ENCODE peak calls at places on chromosomes 7 and 10, in nine cellular contexts. Q is CD8-positive, alpha-beta memory T cell; I is SK-N-SH; W is A673; D is spleen; O is cardiac muscle cell; E is aorta; H is IMR-90; V is right lobe of liver. Z is an unnamed sample.

GRCh38 chr10:122303271-122304053 is 32.4 kb downstream of the BTBD16 start:
- DNase-seq in W (no peak), H (no peak), O (no peak), Q (no peak), I (no peak), E (no peak), V (no peak), D (no peak), Z (no peak)

GRCh38 chr7:137081694-137082093 is 213.2 kb downstream of the CHRM2 start:
- DNase-seq in H (peak; percentile 98), I (peak; percentile 75), O (peak; percentile 97), D (no peak), Q (no peak), E (no peak), W (peak; percentile 4), V (peak; percentile 27), Z (peak; percentile 9)

GRCh38 chr7:33757563-33758165 is 147.7 kb upstream of the BMPER start:
- DNase-seq in Q (no peak), H (peak; percentile 47), W (peak; percentile 68), V (no peak), D (no peak), E (no peak), O (peak; percentile 74), I (peak; percentile 45), Z (no peak)

GRCh38 chr7:17234398-17235021 is 63.9 kb upstream of the AHR start:
- DNase-seq in D (no peak), I (no peak), H (peak; percentile 95), O (peak; percentile 95), Q (peak; percentile 62), V (no peak), W (peak; percentile 71), E (no peak), Z (no peak)

GRCh38 chr7:127976056-127976455 is 55.2 kb downstream of the LRRC4 start:
- DNase-seq in W (peak; percentile 51), I (no peak), Q (no peak), H (no peak), E (no peak), O (peak; percentile 39), V (no peak), D (no peak), Z (no peak)

GRCh38 chr7:151025924-151026671 is 1.8 kb upstream of the ATG9B start:
- DNase-seq in H (peak; percentile 52), D (no peak), I (no peak), E (no peak), V (no peak), Q (no peak), O (no peak), W (no peak), Z (no peak)

GRCh38 chr10:3468919-3469638 is 296.5 kb upstream of the PITRM1 start:
- DNase-seq in D (no peak), H (peak; percentile 96), V (no peak), Q (no peak), E (peak; percentile 78), W (peak; percentile 71), I (no peak), O (peak; percentile 94), Z (peak; percentile 72)

GRCh38 chr7:70698219-70698832 is 433.6 kb upstream of the GALNT17 start:
- DNase-seq in W (peak; percentile 69), I (peak; percentile 80), Q (peak; percentile 22), H (peak; percentile 73), V (no peak), D (no peak), O (peak; percentile 76), E (no peak), Z (peak; percentile 82)

GRCh38 chr7:149714081-149714909 is 59.1 kb downstream of the ZNF467 start:
- DNase-seq in H (peak; percentile 82), W (peak; percentile 93), D (peak; percentile 98), Q (peak; percentile 91), O (peak; percentile 93), E (peak; percentile 97), I (peak; percentile 100), V (peak; percentile 92), Z (peak; percentile 94)

GRCh38 chr7:158664406-158664805 is 40.2 kb downstream of the NCAPG2 start:
- DNase-seq in W (no peak), O (no peak), Q (no peak), H (no peak), I (no peak), D (no peak), V (no peak), E (no peak), Z (no peak)

GRCh38 chr10:131857156-131858117 is 43.4 kb upstream of the PPP2R2D start:
- DNase-seq in W (no peak), D (peak; percentile 54), H (no peak), I (peak; percentile 9), E (peak; percentile 67), Q (no peak), O (no peak), V (no peak), Z (no peak)

GRCh38 chr7:151206914-151207313 is 3.4 kb downstream of the H2BK1 start:
- DNase-seq in O (no peak), E (no peak), W (no peak), H (no peak), I (no peak), V (no peak), D (peak; percentile 4), Q (peak; percentile 33), Z (no peak)

GRCh38 chr7:97005764-97006145 is 402 bp downstream of the DLX6 start:
- DNase-seq in W (no peak), E (no peak), O (no peak), I (peak; percentile 84), Q (no peak), H (no peak), V (no peak), D (no peak), Z (no peak)

GRCh38 chr7:5492249-5493020 is 68.8 kb upstream of the TNRC18 start:
- DNase-seq in V (no peak), H (no peak), Q (no peak), O (no peak), D (no peak), E (no peak), W (peak; percentile 46), I (peak; percentile 41), Z (no peak)

GRCh38 chr7:27689045-27689877 is 26.6 kb upstream of the HIBADH start:
- DNase-seq in H (peak; percentile 31), W (peak; percentile 9), V (no peak), D (no peak), Q (no peak), I (peak; percentile 42), O (peak; percentile 68), E (no peak), Z (no peak)

GRCh38 chr10:123847686-123848432 is 43.7 kb downstream of the CPXM2 start:
- DNase-seq in O (peak; percentile 26), I (peak; percentile 54), D (no peak), W (no peak), V (no peak), E (no peak), Q (no peak), H (no peak), Z (no peak)

GRCh38 chr10:97090644-97091043 is 95.1 kb downstream of the SLIT1 start:
- DNase-seq in W (no peak), I (no peak), H (no peak), O (no peak), V (no peak), Q (no peak), D (no peak), E (no peak), Z (no peak)
- H3K27me3 ChIP-seq in W (peaks cover 67% of the 10 kb centered on the region), I (peaks cover 48% of the 10 kb centered on the region), H (peaks cover 58% of the 10 kb centered on the region), O (no peaks in the 10 kb centered on the region), V (no peaks in the 10 kb centered on the region), Q (peaks cover 10% of the 10 kb centered on the region), D (peaks cover 4% of the 10 kb centered on the region), E (no peaks in the 10 kb centered on the region), Z (no peaks in the 10 kb centered on the region)

GRCh38 chr10:6576326-6576725 is 3.8 kb downstream of the PRKCQ start:
- DNase-seq in Q (no peak), W (no peak), I (no peak), O (no peak), E (no peak), V (no peak), D (no peak), H (no peak), Z (no peak)
- H3K4me1 ChIP-seq in Q (peaks cover 61% of the 10 kb centered on the region), W (peaks cover 5% of the 10 kb centered on the region), I (no peaks in the 10 kb centered on the region), O (no peaks in the 10 kb centered on the region), E (no peaks in the 10 kb centered on the region), V (no peaks in the 10 kb centered on the region), D (peaks cover 88% of the 10 kb centered on the region), H (peaks cover 2% of the 10 kb centered on the region), Z (no peaks in the 10 kb centered on the region)

GRCh38 chr10:100742067-100742771 is 3.2 kb upstream of the PAX2 start:
- DNase-seq in I (peak; percentile 65), W (no peak), Q (no peak), H (no peak), V (no peak), D (no peak), E (no peak), O (no peak), Z (no peak)
- H3K27me3 ChIP-seq in I (peaks cover 98% of the 10 kb centered on the region), W (peaks cover 100% of the 10 kb centered on the region), Q (peaks cover 64% of the 10 kb centered on the region), H (peaks cover 96% of the 10 kb centered on the region), V (peaks cover 54% of the 10 kb centered on the region), D (peaks cover 99% of the 10 kb centered on the region), E (no peaks in the 10 kb centered on the region), O (peaks cover 100% of the 10 kb centered on the region), Z (peaks cover 69% of the 10 kb centered on the region)

GRCh38 chr10:93030409-93030808 is 30.2 kb upstream of the CYP26C1 start:
- DNase-seq in I (no peak), V (no peak), E (no peak), H (peak; percentile 82), O (peak; percentile 78), Q (no peak), D (no peak), W (peak; percentile 35), Z (peak; percentile 12)
- H3K4me1 ChIP-seq in I (peaks cover 34% of the 10 kb centered on the region), V (peaks cover 6% of the 10 kb centered on the region), E (peaks cover 9% of the 10 kb centered on the region), H (peaks cover 12% of the 10 kb centered on the region), O (peaks cover 35% of the 10 kb centered on the region), Q (no peaks in the 10 kb centered on the region), D (no peaks in the 10 kb centered on the region), W (no peaks in the 10 kb centered on the region), Z (no peaks in the 10 kb centered on the region)

DNA sequence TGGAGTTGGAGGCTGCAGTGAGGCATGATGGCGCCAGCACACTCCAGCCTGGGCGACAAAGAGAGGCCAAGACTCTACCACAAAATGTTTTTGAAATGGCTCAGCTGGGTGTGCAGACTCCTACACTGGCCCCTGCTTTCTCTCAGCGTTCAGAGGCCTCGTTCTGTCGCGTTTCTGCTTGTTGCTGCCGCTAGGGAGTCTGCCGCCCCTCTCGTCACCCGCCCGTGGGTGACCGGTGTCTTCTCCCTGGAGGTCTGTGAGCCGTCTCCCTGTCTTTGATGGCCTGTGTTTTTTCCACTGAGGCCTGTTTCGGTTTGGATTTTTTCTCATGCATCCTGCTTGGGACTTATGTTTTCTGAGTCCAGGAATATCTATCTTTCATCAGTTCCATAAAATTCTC is 23.6 kb upstream of the UNCX start:
- DNase-seq in E (no peak), V (no peak), D (no peak), W (no peak), I (no peak), H (no peak), O (no peak), Q (no peak), Z (no peak)
- H3K27me3 ChIP-seq in E (no peaks in the 10 kb centered on the region), V (no peaks in the 10 kb centered on the region), D (peaks cover 29% of the 10 kb centered on the region), W (no peaks in the 10 kb centered on the region), I (peaks cover 99% of the 10 kb centered on the region), H (peaks cover 62% of the 10 kb centered on the region), O (peaks cover 4% of the 10 kb centered on the region), Q (peaks cover 7% of the 10 kb centered on the region), Z (peaks cover 12% of the 10 kb centered on the region)